ENCODE peak calls at places on chromosomes 7 and 10, in five cellular contexts. Z, R, X, A and P are unnamed samples.

GRCh38 chr10:4170633-4171314 is 385.8 kb upstream of the KLF6 start:
- DNase-seq in Z (no peak), R (no peak), X (no peak), A (no peak), P (no peak)

GRCh38 chr7:48182736-48183369 is 11.6 kb downstream of the ABCA13 start:
- DNase-seq in Z (no peak), R (peak; percentile 8), X (peak; percentile 71), A (peak; percentile 75), P (no peak)

GRCh38 chr7:19111474-19112143 is 5.8 kb downstream of the TWIST1 start:
- DNase-seq in Z (no peak), R (no peak), X (peak; percentile 66), A (no peak), P (no peak)

GRCh38 chr7:136033413-136034031 is 56.4 kb upstream of the MTPN start:
- DNase-seq in Z (no peak), R (peak; percentile 86), X (no peak), A (no peak), P (no peak)

GRCh38 chr10:7285545-7286322 is 125.1 kb downstream of the SFMBT2 start:
- DNase-seq in Z (no peak), R (no peak), X (no peak), A (no peak), P (no peak)

GRCh38 chr10:65827344-65827743 is 1098.5 kb upstream of the LRRTM3 start:
- DNase-seq in Z (no peak), R (peak; percentile 55), X (no peak), A (no peak), P (no peak)

GRCh38 chr10:36358736-36359135 is 716.6 kb upstream of the FZD8 start:
- DNase-seq in Z (no peak), R (peak; percentile 49), X (no peak), A (no peak), P (no peak)

GRCh38 chr10:132106431-132106830 is 40.7 kb downstream of the JAKMIP3 start:
- DNase-seq in Z (peak; percentile 22), R (no peak), X (no peak), A (no peak), P (no peak)

GRCh38 chr10:101441539-101442455 is 87.8 kb downstream of the BTRC start:
- DNase-seq in Z (no peak), R (peak; percentile 84), X (peak; percentile 66), A (peak; percentile 69), P (peak; percentile 29)

GRCh38 chr7:108000875-108001758 is 1.8 kb downstream of the LAMB1 start:
- DNase-seq in Z (no peak), R (peak; percentile 58), X (peak; percentile 47), A (no peak), P (no peak)
- H3K4me3 ChIP-seq in Z (peak overlapping the region; percentile 54), R (peak overlapping the region; percentile 87), X (peak overlapping the region; percentile 94), A (peak overlapping the region; percentile 90), P (peak overlapping the region; percentile 68)

GRCh38 chr7:73496626-73497025 is 25.5 kb downstream of the BAZ1B start:
- DNase-seq in Z (no peak), R (no peak), X (no peak), A (no peak), P (no peak)
- H3K27me3 ChIP-seq in Z (no peaks in the 10 kb centered on the region), R (no peaks in the 10 kb centered on the region), X (no peaks in the 10 kb centered on the region), A (no peaks in the 10 kb centered on the region), P (no peaks in the 10 kb centered on the region)

GRCh38 chr10:29634105-29634504 is 666 bp downstream of the SVIL start:
- DNase-seq in Z (no peak), R (no peak), X (no peak), A (no peak), P (no peak)
- H3K4me3 ChIP-seq in Z (no peak overlapping the region), R (peak overlapping the region; percentile 72), X (peak overlapping the region; percentile 75), A (peak overlapping the region; percentile 41), P (no peak overlapping the region)

DNA sequence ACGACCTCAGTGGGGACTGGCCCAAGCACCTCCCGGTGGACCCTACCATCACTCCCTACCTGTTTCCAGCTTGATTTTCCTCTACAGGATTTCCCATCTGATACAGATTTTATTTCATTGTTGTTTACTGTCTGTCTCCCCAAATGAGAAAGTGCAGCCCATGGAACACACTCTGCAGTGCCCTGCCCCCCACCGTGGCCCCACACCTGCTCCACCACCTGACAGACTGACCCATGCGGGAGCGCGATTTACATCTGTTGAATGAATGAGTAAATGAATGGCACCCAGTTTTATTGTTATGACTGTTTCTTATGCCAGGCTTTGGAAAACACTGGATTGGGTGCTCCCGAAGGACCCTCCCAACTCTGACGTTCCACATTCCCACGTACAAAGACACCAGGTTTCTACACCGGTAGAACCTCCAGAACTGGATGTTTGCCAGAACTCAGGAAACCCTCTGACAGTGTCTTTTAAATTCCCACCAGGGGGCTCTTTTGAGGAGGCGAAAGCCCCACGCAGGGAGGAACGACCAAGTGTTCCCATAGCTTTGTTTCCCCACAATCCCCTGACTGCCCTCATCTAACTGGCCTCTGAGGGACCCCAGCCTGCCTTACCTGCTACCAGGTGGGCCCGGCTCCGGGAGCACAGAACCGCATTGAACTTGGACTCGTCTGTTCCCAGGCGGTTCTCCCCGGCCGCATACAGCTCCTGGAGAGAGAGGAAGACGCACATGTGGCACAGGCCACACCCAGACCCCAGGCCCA is 29.0 kb downstream of the PLAC9 start:
- DNase-seq in Z (no peak), R (peak; percentile 53), X (peak; percentile 48), A (no peak), P (no peak)
- H3K27me3 ChIP-seq in Z (no peaks in the 10 kb centered on the region), R (no peaks in the 10 kb centered on the region), X (no peaks in the 10 kb centered on the region), A (no peaks in the 10 kb centered on the region), P (no peaks in the 10 kb centered on the region)

DNA sequence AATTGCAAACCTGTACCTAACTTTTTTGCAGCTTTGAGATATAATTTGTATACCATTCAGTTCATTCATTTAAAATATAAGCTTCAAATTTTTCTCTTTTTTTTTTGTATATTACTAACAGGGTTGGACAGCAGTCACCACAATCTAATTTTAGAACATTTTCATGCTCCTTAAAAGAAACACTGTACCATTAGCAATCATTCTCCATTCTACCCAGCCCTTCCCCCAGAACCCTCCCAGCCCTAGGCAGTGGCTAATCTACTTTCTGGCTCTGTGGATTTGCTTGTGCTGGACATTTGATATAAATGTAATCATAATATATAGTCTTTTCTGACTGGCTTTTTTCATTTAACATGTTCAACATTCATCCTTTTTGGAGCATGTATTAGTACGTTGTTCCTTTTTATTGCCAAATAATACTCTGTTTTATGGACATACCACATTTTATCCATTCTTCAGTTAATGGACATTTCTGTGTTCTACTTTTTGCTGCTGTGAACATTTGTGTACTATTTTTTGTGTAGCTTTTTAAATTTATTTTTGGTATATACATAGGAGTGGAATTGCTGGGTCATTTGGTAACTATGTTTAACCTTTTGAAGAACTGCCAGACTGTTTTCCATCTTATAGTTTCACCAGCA is 40.9 kb upstream of the ST7 start:
- DNase-seq in Z (no peak), R (no peak), X (peak; percentile 15), A (no peak), P (no peak)
- H3K4me3 ChIP-seq in Z (no peak overlapping the region), R (no peak overlapping the region), X (no peak overlapping the region), A (no peak overlapping the region), P (no peak overlapping the region)

DNA sequence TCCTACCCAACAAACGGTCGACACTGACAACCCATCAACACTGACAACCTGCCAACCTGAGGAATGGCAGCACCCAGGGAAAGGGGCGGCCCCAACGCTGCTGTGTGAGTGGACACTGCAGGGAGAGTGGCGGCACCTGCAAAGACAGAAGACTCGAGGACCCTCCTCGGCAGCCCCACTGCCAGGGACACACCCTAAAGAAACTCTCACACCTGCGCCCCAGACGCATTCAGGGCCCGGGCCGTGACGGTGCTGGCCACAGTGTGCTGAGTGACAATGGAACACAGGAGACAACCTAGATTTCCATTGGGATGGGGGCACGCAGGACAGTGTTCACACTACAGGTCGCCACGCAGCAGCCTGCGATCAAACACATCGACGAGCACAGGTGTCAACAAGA is 3.6 kb downstream of the CAMK2B start:
- DNase-seq in Z (no peak), R (no peak), X (no peak), A (no peak), P (no peak)
- H3K27me3 ChIP-seq in Z (peaks cover 18% of the 10 kb centered on the region), R (peaks cover 47% of the 10 kb centered on the region), X (peaks cover 10% of the 10 kb centered on the region), A (peaks cover 25% of the 10 kb centered on the region), P (no peaks in the 10 kb centered on the region)

GRCh38 chr7:103803631-103804030 is 185.8 kb downstream of the RELN start:
- DNase-seq in Z (no peak), R (no peak), X (no peak), A (no peak), P (no peak)
- H3K4me3 ChIP-seq in Z (no peak overlapping the region), R (no peak overlapping the region), X (no peak overlapping the region), A (no peak overlapping the region), P (no peak overlapping the region)

DNA sequence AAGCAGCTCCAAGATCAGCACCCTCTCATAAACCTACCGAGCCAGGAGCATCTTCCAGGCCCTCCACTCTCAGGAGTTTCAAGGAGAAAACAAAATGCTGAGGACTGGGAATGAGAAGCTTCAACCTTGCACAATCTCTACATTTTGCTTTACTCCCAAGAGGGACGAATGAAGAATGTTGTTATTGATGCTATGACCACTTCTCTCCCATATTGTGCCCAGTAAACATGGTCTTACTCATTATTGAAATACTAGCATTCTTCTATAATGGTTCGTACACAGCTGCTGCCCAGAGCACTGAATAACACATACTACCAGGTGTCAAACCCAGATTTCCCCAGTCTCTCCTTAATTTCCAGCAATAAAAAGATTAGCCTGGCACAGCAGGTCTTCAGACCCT is 63.4 kb upstream of the BET1 start:
- DNase-seq in Z (no peak), R (peak; percentile 36), X (no peak), A (no peak), P (no peak)
- H3K27me3 ChIP-seq in Z (no peaks in the 10 kb centered on the region), R (no peaks in the 10 kb centered on the region), X (no peaks in the 10 kb centered on the region), A (no peaks in the 10 kb centered on the region), P (no peaks in the 10 kb centered on the region)